ENCODE peak calls at places on chromosomes 7 and 10, in seven cellular contexts. Y, F, B, A, K, N and G are unnamed samples.
A peak's percentile ranks its signal among the peaks of the same experiment; 100 is the strongest.

GRCh38 chr10:26468691-26469090 is 30.6 kb downstream of the APBB1IP start:
- DNase-seq in Y (no peak), F (no peak), B (no peak), A (no peak), K (peak; percentile 32), N (no peak), G (no peak)

GRCh38 chr10:124697443-124697836 is 46.7 kb downstream of the FAM53B start:
- DNase-seq in Y (no peak), F (no peak), B (no peak), A (no peak), K (no peak), N (no peak), G (no peak)

GRCh38 chr7:82294258-82294855 is 149.2 kb downstream of the CACNA2D1 start:
- DNase-seq in Y (no peak), F (no peak), B (no peak), A (no peak), K (no peak), N (no peak), G (no peak)

GRCh38 chr7:100190059-100190711 is 12.5 kb downstream of the STAG3 start:
- DNase-seq in Y (no peak), F (peak; percentile 65), B (no peak), A (peak; percentile 73), K (peak; percentile 49), N (no peak), G (no peak)

GRCh38 chr10:62095341-62096071 is 173.1 kb downstream of the RTKN2 start:
- DNase-seq in Y (no peak), F (peak; percentile 80), B (no peak), A (peak; percentile 89), K (peak; percentile 82), N (peak; percentile 19), G (no peak)

GRCh38 chr10:75469018-75469616 is 37.7 kb downstream of the LRMDA start:
- DNase-seq in Y (no peak), F (peak; percentile 98), B (no peak), A (peak; percentile 99), K (peak; percentile 50), N (no peak), G (no peak)

GRCh38 chr7:32631021-32631420 is 135.7 kb downstream of the AVL9 start:
- DNase-seq in Y (no peak), F (no peak), B (no peak), A (no peak), K (no peak), N (no peak), G (no peak)

GRCh38 chr7:120741371-120742042 is 116.4 kb downstream of the TSPAN12 start:
- DNase-seq in Y (no peak), F (no peak), B (no peak), A (no peak), K (no peak), N (no peak), G (no peak)

GRCh38 chr10:119655566-119656001 is 4.4 kb downstream of the BAG3 start:
- DNase-seq in Y (peak; percentile 46), F (peak; percentile 80), B (no peak), A (peak; percentile 82), K (no peak), N (no peak), G (no peak)

GRCh38 chr10:48509974-48510692 is 94.7 kb downstream of the ARHGAP22 start:
- DNase-seq in Y (no peak), F (peak; percentile 50), B (no peak), A (peak; percentile 39), K (peak; percentile 49), N (peak; percentile 44), G (peak; percentile 46)
- TF ChIP-seq CTCF in Y (peak; percentile 55), F (peak; percentile 53), B (no peak), A (peak; percentile 12), K (peak; percentile 37), N (peak; percentile 40), G (peak; percentile 52)

GRCh38 chr10:43231523-43232078 is 35.3 kb downstream of the RASGEF1A start:
- DNase-seq in Y (peak; percentile 5), F (no peak), B (peak; percentile 32), A (no peak), K (no peak), N (no peak), G (peak; percentile 11)
- H3K27me3 ChIP-seq in Y (peaks cover 87% of the 10 kb centered on the region), F (peaks cover 73% of the 10 kb centered on the region), B (peaks cover 38% of the 10 kb centered on the region), A (peaks cover 31% of the 10 kb centered on the region), K (peaks cover 4% of the 10 kb centered on the region), N (peaks cover 64% of the 10 kb centered on the region), G (peaks cover 18% of the 10 kb centered on the region)

GRCh38 chr7:155533827-155534690 is 12.3 kb downstream of the CNPY1 start:
- DNase-seq in Y (no peak), F (peak; percentile 22), B (no peak), A (peak; percentile 7), K (peak; percentile 41), N (peak; percentile 88), G (peak; percentile 89)
- H3K4me3 ChIP-seq in Y (peak overlapping the region; percentile 54), F (peak overlapping the region; percentile 7), B (peak overlapping the region; percentile 37), A (no peak overlapping the region), K (no peak overlapping the region), N (peak overlapping the region; percentile 47), G (peak overlapping the region; percentile 49)

GRCh38 chr7:152145853-152146466 is 120.5 kb downstream of the GALNT11 start:
- DNase-seq in Y (no peak), F (peak; percentile 72), B (no peak), A (peak; percentile 64), K (peak; percentile 62), N (peak; percentile 50), G (peak; percentile 40)
- TF ChIP-seq CTCF in Y (peak; percentile 72), F (peak; percentile 73), B (peak; percentile 61), A (peak; percentile 46), K (peak; percentile 64), N (peak; percentile 71), G (peak; percentile 74)

GRCh38 chr7:129783097-129783919 is 169.5 kb downstream of the UBE2H start:
- DNase-seq in Y (no peak), F (no peak), B (no peak), A (no peak), K (no peak), N (peak; percentile 44), G (no peak)
- H3K27me3 ChIP-seq in Y (peaks cover 100% of the 10 kb centered on the region), F (peaks cover 100% of the 10 kb centered on the region), B (peaks cover 94% of the 10 kb centered on the region), A (peaks cover 83% of the 10 kb centered on the region), K (no peaks in the 10 kb centered on the region), N (peaks cover 100% of the 10 kb centered on the region), G (no peaks in the 10 kb centered on the region)